ENCODE peak calls at places on chromosomes 2 and 18, in seven cellular contexts. M is AG09309; I is tibial artery; Q is tibial nerve; N is CD4-positive, CD25-positive, alpha-beta regulatory T cell; J is ovary; H is left ventricle myocardium inferior. X is an unnamed sample.

GRCh38 chr18:11251229-11251890 is 102.0 kb upstream of the PIEZO2 start:
- DNase-seq in H (no peak), Q (no peak), N (no peak), I (peak), J (no peak), M (peak), X (no peak)

GRCh38 chr2:145799595-145800108 is 1279.7 kb upstream of the ZEB2 start:
- DNase-seq in M (no peak), J (no peak), I (no peak), Q (no peak), H (no peak), N (no peak), X (no peak)

GRCh38 chr18:35041752-35042379 is 653 bp downstream of the MAPRE2 start:
- DNase-seq in H (no peak), J (no peak), Q (no peak), N (no peak), M (no peak), I (no peak), X (no peak)

GRCh38 chr2:100584811-100585210 is 22.0 kb downstream of the PDCL3 start:
- DNase-seq in I (no peak), M (no peak), N (no peak), J (no peak), Q (no peak), H (no peak), X (no peak)

GRCh38 chr2:118539290-118539689 is 308.2 kb downstream of the EN1 start:
- DNase-seq in I (peak), M (peak), H (no peak), N (no peak), J (peak), Q (no peak), X (peak)

GRCh38 chr18:78803104-78803503 is 176.5 kb upstream of the SALL3 start:
- DNase-seq in J (no peak), I (no peak), M (no peak), H (no peak), Q (no peak), N (no peak), X (no peak)

GRCh38 chr2:26978061-26978596 is 7.7 kb downstream of the MAPRE3 start:
- DNase-seq in J (no peak), H (peak), M (no peak), Q (no peak), N (no peak), I (no peak), X (no peak)

GRCh38 chr2:4140284-4140962 is 437.0 kb downstream of the DCDC2C start:
- DNase-seq in Q (no peak), I (no peak), H (no peak), N (no peak), J (no peak), M (no peak), X (no peak)

GRCh38 chr18:73258375-73259087 is 390.7 kb upstream of the NETO1 start:
- DNase-seq in M (no peak), J (no peak), I (no peak), Q (no peak), N (no peak), H (no peak), X (no peak)

GRCh38 chr2:119184512-119184911 is 26.0 kb upstream of the C1QL2 start:
- DNase-seq in M (no peak), H (no peak), N (no peak), I (no peak), J (no peak), Q (no peak), X (no peak)

GRCh38 chr2:46857871-46858696 is 57.5 kb downstream of the MCFD2 start:
- DNase-seq in H (no peak), Q (no peak), N (no peak), I (no peak), J (no peak), M (peak), X (no peak)

GRCh38 chr18:27964811-27965210 is 212.1 kb downstream of the CDH2 start:
- DNase-seq in Q (no peak), I (no peak), M (no peak), N (no peak), H (no peak), J (no peak), X (no peak)

GRCh38 chr2:97910403-97911209 is 85.1 kb downstream of the TMEM131 start:
- DNase-seq in I (no peak), Q (no peak), H (no peak), N (no peak), J (no peak), M (no peak), X (no peak)

GRCh38 chr2:190210471-190210870 is 109.2 kb downstream of the HIBCH start:
- DNase-seq in I (no peak), Q (no peak), M (no peak), N (no peak), H (no peak), J (no peak), X (no peak)

GRCh38 chr18:75926811-75927210 is 499.3 kb upstream of the SMIM21 start:
- DNase-seq in N (no peak), M (no peak), J (no peak), H (no peak), I (no peak), Q (no peak), X (no peak)

GRCh38 chr2:210997373-210997772 is 441.0 kb downstream of the CPS1 start:
- DNase-seq in N (no peak), J (no peak), I (no peak), Q (no peak), M (no peak), H (no peak), X (no peak)

GRCh38 chr2:129912871-129913694 is 66.4 kb upstream of the RAB6C start:
- DNase-seq in J (no peak), M (no peak), I (no peak), N (no peak), Q (no peak), H (no peak), X (peak)

GRCh38 chr2:147364597-147364996 is 480.2 kb upstream of the ACVR2A start:
- DNase-seq in Q (no peak), H (no peak), I (no peak), N (no peak), J (no peak), M (no peak), X (no peak)

GRCh38 chr18:8948471-8949149 is 153.9 kb upstream of the NDUFV2 start:
- DNase-seq in M (peak), I (no peak), Q (no peak), H (no peak), N (no peak), J (no peak), X (no peak)

GRCh38 chr18:41905786-41906527 is 49.1 kb upstream of the PIK3C3 start:
- DNase-seq in J (no peak), I (no peak), M (no peak), H (no peak), Q (no peak), N (no peak), X (no peak)

GRCh38 chr2:200471324-200471848 is 38.5 kb downstream of the KCTD18 start:
- DNase-seq in H (no peak), J (no peak), I (no peak), M (no peak), N (no peak), Q (no peak), X (no peak)

GRCh38 chr2:138572318-138572717 is 70.7 kb downstream of the SPOPL start:
- DNase-seq in Q (no peak), H (no peak), J (no peak), I (no peak), M (no peak), N (no peak), X (no peak)

GRCh38 chr2:65957454-65957853 is 477.5 kb upstream of the MEIS1 start:
- DNase-seq in I (no peak), J (no peak), Q (no peak), M (no peak), H (no peak), N (no peak), X (no peak)

GRCh38 chr18:49769047-49769708 is 44.2 kb downstream of the ACAA2 start:
- DNase-seq in M (no peak), N (no peak), J (no peak), H (no peak), I (no peak), Q (no peak), X (no peak)

GRCh38 chr18:31892936-31893335 is 50.0 kb downstream of the TRAPPC8 start:
- DNase-seq in Q (no peak), J (no peak), N (no peak), H (no peak), I (no peak), M (no peak), X (no peak)

GRCh38 chr2:168174761-168175160 is 72.6 kb downstream of the STK39 start:
- DNase-seq in H (no peak), M (no peak), Q (no peak), I (no peak), J (no peak), N (no peak), X (no peak)

GRCh38 chr18:38940863-38941531 is 1375.4 kb upstream of the CELF4 start:
- DNase-seq in M (no peak), N (peak), Q (no peak), I (no peak), J (no peak), H (no peak), X (no peak)

GRCh38 chr2:207119048-207119447 is 46.7 kb downstream of the KLF7 start:
- DNase-seq in J (no peak), Q (no peak), M (no peak), H (no peak), N (no peak), I (no peak), X (no peak)

GRCh38 chr2:232890536-232890895 is 20.5 kb downstream of the SNORC start:
- DNase-seq in N (no peak), J (peak), M (no peak), I (peak), Q (peak), H (peak), X (no peak)

GRCh38 chr2:47227532-47228166 is 72.5 kb upstream of the STPG4 start:
- DNase-seq in J (no peak), N (no peak), M (no peak), H (no peak), Q (no peak), I (no peak), X (no peak)

GRCh38 chr2:206548383-206548782 is 93.9 kb upstream of the FAM237A start:
- DNase-seq in M (no peak), I (no peak), N (no peak), H (no peak), J (no peak), Q (no peak), X (no peak)

GRCh38 chr18:49342690-49343089 is 117.8 kb downstream of the DYM start:
- DNase-seq in Q (no peak), H (no peak), N (no peak), J (no peak), I (no peak), M (no peak), X (no peak)

GRCh38 chr2:69902213-69902922 is 8.6 kb downstream of the SNRNP27 start:
- DNase-seq in J (no peak), M (no peak), I (no peak), Q (no peak), H (no peak), N (no peak), X (no peak)

GRCh38 chr2:224946911-224947310 is 95.4 kb downstream of the DOCK10 start:
- DNase-seq in H (no peak), M (peak), Q (no peak), N (no peak), I (no peak), J (no peak), X (no peak)

GRCh38 chr2:230321031-230321430 is 6.0 kb upstream of the SP140L start:
- DNase-seq in Q (no peak), J (no peak), I (no peak), H (no peak), M (no peak), N (no peak), X (no peak)

GRCh38 chr2:18368008-18368407 is 192.4 kb downstream of the RDH14 start:
- DNase-seq in I (no peak), J (no peak), N (no peak), Q (no peak), H (no peak), M (no peak), X (no peak)

GRCh38 chr2:113291191-113291590 is 12.5 kb upstream of the PAX8 start:
- DNase-seq in I (no peak), J (no peak), N (no peak), Q (no peak), M (no peak), H (no peak), X (no peak)

GRCh38 chr2:172288603-172289002 is 138.8 kb upstream of the ITGA6 start:
- DNase-seq in Q (no peak), N (no peak), H (no peak), M (no peak), J (no peak), I (no peak), X (no peak)

DNA sequence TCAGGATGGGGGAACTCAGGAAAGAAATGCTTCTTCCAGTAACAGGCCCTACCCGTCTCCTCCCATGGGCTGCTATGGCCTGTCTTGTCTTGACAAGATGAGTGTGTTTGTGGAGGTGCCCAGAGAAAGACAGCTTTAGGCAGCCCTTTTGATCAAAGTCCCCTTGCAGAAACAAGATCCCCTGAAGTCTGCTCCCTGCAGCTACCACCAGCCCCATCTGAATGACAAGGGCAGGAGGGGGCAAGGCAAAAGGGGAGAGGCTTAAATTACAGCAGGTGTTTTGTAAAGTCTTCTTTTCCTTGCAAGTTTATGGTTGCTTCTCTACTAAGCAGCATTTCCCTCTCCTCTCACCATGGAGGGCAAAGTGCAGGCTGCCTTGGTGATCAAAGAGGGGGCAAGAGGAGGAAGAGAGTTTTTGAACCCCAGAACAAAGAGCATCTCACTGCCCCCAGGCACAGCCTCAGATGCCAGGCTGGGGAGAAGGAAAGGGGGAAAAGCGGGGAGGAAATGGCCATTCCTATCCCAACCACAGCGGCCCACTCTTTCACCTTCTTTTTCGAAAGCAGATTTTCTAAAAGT is 6.7 kb downstream of the EVA1A start:
- DNase-seq in M (no peak), Q (no peak), H (no peak), I (no peak), N (no peak), J (no peak), X (no peak)
- H3K4me3 ChIP-seq in M (no peak), Q (no peak), H (no peak), I (no peak), N (no peak), J (no peak), X (no peak)

DNA sequence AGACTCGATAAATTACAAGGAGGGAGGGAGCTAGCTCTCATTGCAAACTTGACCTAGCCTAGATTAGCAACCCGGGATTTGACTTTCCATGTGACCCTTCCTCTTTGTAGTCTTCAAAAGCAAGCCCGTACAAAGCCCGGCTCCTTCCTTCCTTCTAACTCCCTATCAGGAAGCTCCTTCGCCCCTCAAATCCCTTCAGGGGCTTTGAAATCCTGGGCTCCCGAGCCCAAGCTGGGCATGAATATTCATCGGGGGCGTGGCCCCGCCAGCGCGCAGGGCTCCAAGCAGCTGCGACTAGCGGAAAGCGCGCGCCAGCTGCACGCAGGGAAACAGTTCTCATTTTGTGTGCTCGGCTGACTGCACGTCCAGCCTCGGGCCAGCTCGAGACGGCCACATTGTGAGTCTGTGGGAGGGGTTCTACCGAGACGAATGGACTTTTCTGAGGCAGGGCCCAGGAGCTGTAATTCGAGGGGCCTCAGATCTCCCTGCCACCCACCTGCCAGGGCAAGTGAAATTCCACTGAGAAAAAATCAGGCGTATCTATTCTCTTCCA is 84.0 kb upstream of the PELI1 start:
- DNase-seq in M (no peak), N (peak), I (peak), Q (peak), H (peak), J (peak), X (no peak)
- H3K4me3 ChIP-seq in M (peak), N (peak), I (peak), Q (peak), H (peak), J (peak), X (peak)

GRCh38 chr2:88599527-88599926 is 27.7 kb downstream of the EIF2AK3 start:
- DNase-seq in Q (no peak), H (no peak), J (no peak), N (no peak), I (no peak), M (no peak), X (no peak)
- H3K4me3 ChIP-seq in Q (no peak), H (peak), J (no peak), N (no peak), I (no peak), M (no peak), X (no peak)

GRCh38 chr2:115162454-115163293 is 720.2 kb downstream of the DPP10 start:
- DNase-seq in H (no peak), M (no peak), J (no peak), Q (no peak), I (no peak), N (no peak), X (no peak)
- H3K4me3 ChIP-seq in H (peak), M (no peak), J (no peak), Q (peak), I (no peak), N (no peak), X (no peak)

GRCh38 chr2:5690231-5690630 is 2.0 kb upstream of the SOX11 start:
- DNase-seq in M (no peak), Q (no peak), N (no peak), I (no peak), H (no peak), J (no peak), X (no peak)

GRCh38 chr2:5693288-5694015 is 1.3 kb downstream of the SOX11 start:
- DNase-seq in M (no peak), J (no peak), N (no peak), Q (no peak), H (no peak), I (no peak), X (peak)

GRCh38 chr2:5690718-5691658 is 1.2 kb upstream of the SOX11 start:
- DNase-seq in H (no peak), I (no peak), Q (no peak), N (no peak), J (no peak), M (no peak), X (no peak)

GRCh38 chr2:5692561-5693287 is 540 bp downstream of the SOX11 start:
- DNase-seq in I (no peak), M (no peak), Q (no peak), J (no peak), H (no peak), N (no peak), X (no peak)

GRCh38 chr2:5691659-5692529 is at the start of gene SOX11:
- DNase-seq in I (no peak), J (no peak), M (peak), Q (no peak), N (no peak), H (peak), X (no peak)
- H3K4me3 ChIP-seq in I (peak), J (no peak), M (peak), Q (peak), N (no peak), H (peak), X (peak)

DNA sequence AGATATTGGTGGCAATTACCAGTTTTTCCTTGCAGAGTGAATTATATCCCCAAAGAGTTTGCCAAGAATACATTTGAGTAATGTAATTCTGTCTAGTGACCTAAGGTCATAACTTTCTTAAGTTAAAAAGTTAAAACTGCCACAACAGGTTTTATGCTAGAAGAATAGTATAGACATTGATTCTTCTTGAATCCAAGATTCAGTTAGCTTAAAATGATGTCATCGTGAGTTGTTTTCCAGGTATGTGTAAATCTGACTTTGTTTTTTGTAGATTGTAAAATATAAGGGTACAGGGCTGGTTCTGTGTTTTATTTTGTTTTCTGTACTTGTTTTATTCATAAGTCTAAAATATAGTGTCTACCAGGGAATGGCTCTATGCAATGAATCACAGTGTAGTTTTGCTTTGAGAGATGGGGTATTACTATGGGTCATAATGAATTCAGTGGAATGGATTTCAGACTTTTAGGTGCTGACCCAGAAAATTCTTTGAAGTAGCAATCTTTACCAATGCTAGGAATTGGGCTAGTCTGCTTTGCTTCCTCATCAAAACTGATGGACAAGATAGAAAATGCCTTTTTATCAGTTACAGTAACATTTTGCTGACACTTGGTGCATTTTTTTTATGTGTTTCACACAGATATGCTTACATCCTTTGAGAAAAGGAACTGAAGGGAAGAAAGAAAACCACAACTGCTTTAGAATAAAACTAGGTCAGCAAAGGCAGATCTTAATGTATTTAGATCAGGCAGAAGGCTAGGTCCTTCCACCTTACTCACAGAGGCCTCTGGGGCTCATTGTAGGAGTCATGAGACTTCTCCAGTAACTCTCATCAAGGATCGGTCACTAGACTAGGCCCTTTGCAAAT is 20.8 kb upstream of the MGAT5 start:
- DNase-seq in Q (no peak), N (no peak), H (no peak), J (no peak), I (no peak), M (no peak), X (no peak)
- H3K4me3 ChIP-seq in Q (no peak), N (peak), H (no peak), J (no peak), I (no peak), M (no peak), X (no peak)

DNA sequence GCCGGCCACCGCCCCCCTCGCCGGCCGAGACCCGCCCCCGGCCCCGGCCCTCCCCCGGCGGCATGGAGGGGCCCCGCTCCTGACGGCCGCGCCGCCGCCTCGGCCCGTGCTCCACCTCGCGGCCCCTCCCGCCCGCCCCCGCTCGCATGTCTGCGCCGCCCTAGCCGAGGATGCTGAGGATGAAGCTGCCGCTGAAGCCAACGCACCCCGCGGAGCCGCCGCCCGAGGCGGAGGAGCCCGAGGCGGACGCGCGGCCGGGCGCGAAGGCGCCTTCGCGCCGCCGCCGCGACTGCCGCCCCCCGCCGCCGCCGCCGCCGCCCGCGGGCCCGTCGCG is 397 bp downstream of the ZCCHC2 start:
- DNase-seq in M (no peak), N (no peak), J (no peak), H (no peak), Q (no peak), I (no peak), X (no peak)
- H3K4me3 ChIP-seq in M (peak), N (no peak), J (peak), H (peak), Q (peak), I (peak), X (peak)